ENCODE peak calls at places on chromosomes 16 and 17, in four cellular contexts. One of them, this sample, is unnamed.

GRCh38 chr16:88656291-88656980 is 5.6 kb upstream of the CYBA start:
- DNase-seq in HCT116: no peak
- DNase-seq in neural progenitor cell: no peak
- DNase-seq in transverse colon: no peak
- DNase-seq in this sample: no peak

GRCh38 chr17:67830440-67830839 is 5.1 kb downstream of the BPTF start:
- DNase-seq in neural progenitor cell: peak; percentile 48
- DNase-seq in HCT116: no peak
- DNase-seq in transverse colon: no peak
- DNase-seq in this sample: peak; percentile 74

GRCh38 chr17:66960623-66961022 is 3.9 kb upstream of the CACNG4 start:
- DNase-seq in neural progenitor cell: no peak
- DNase-seq in HCT116: no peak
- DNase-seq in transverse colon: no peak
- DNase-seq in this sample: no peak

GRCh38 chr17:8947201-8947600 is 18.3 kb downstream of the PIK3R5 start:
- DNase-seq in neural progenitor cell: no peak
- DNase-seq in HCT116: peak; percentile 1
- DNase-seq in transverse colon: no peak
- DNase-seq in this sample: no peak

GRCh38 chr17:17849147-17849820 is 12.5 kb upstream of the SREBF1 start:
- DNase-seq in HCT116: no peak
- DNase-seq in transverse colon: peak; percentile 67
- DNase-seq in neural progenitor cell: no peak
- DNase-seq in this sample: peak; percentile 72

GRCh38 chr16:3980311-3981111 is 100.0 kb upstream of the CREBBP start:
- DNase-seq in transverse colon: no peak
- DNase-seq in neural progenitor cell: no peak
- DNase-seq in HCT116: no peak
- DNase-seq in this sample: no peak

GRCh38 chr17:5635949-5636348 is 51.6 kb upstream of the NLRP1 start:
- DNase-seq in transverse colon: no peak
- DNase-seq in neural progenitor cell: no peak
- DNase-seq in HCT116: no peak
- DNase-seq in this sample: no peak

GRCh38 chr16:81654346-81654745 is 124.7 kb upstream of the PLCG2 start:
- DNase-seq in transverse colon: no peak
- DNase-seq in neural progenitor cell: no peak
- DNase-seq in HCT116: no peak
- DNase-seq in this sample: no peak

GRCh38 chr16:10391339-10391738 is 5.5 kb downstream of the ATF7IP2 start:
- DNase-seq in transverse colon: no peak
- DNase-seq in HCT116: no peak
- DNase-seq in neural progenitor cell: no peak
- DNase-seq in this sample: no peak

GRCh38 chr17:46730026-46730425 is 88.5 kb downstream of the WNT3 start:
- DNase-seq in neural progenitor cell: no peak
- DNase-seq in transverse colon: no peak
- DNase-seq in HCT116: no peak
- DNase-seq in this sample: no peak

GRCh38 chr17:36524428-36524876 is 10.2 kb downstream of the MYO19 start:
- DNase-seq in transverse colon: no peak
- DNase-seq in neural progenitor cell: no peak
- DNase-seq in HCT116: no peak
- DNase-seq in this sample: no peak

DNA sequence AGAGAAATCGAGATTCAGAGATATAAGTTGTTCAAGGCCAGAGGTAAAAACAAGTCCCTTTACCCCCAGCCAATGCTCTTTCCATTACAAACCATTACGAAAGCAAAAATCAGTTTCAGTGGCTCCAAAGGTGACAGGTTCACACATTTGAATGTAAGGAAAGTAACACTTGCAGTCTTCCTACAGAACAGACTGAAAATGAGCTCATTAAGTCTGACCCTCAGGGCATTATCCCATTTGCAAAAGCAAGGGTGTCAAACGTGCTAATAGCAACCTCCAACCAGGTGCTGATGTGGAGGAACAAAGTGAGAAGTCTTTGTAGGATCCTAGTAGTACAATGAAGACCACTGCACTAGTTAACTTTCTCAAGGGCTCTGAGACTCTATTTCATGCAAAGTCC is 65.2 kb downstream of the XPO6 start:
- DNase-seq in neural progenitor cell: no peak
- DNase-seq in transverse colon: no peak
- DNase-seq in HCT116: no peak
- DNase-seq in this sample: peak; percentile 71
- H3K27ac ChIP-seq in neural progenitor cell: no peak overlapping the region
- H3K27ac ChIP-seq in transverse colon: no peak overlapping the region
- H3K27ac ChIP-seq in HCT116: no peak overlapping the region
- H3K27ac ChIP-seq in this sample: no peak overlapping the region

GRCh38 chr16:87383522-87384161 is at the start of gene FBXO31:
- DNase-seq in transverse colon: peak; percentile 93
- DNase-seq in neural progenitor cell: peak; percentile 94
- DNase-seq in HCT116: peak; percentile 88
- DNase-seq in this sample: peak; percentile 98

GRCh38 chr16:87380875-87381274 is 2.7 kb downstream of the FBXO31 start:
- DNase-seq in transverse colon: no peak
- DNase-seq in HCT116: no peak
- DNase-seq in neural progenitor cell: no peak
- DNase-seq in this sample: no peak

GRCh38 chr16:87380403-87380802 is 3.2 kb downstream of the FBXO31 start:
- DNase-seq in transverse colon: no peak
- DNase-seq in HCT116: no peak
- DNase-seq in neural progenitor cell: no peak
- DNase-seq in this sample: no peak

GRCh38 chr16:87384162-87384999 is 805 bp upstream of the FBXO31 start:
- DNase-seq in transverse colon: peak; percentile 65
- DNase-seq in HCT116: no peak
- DNase-seq in neural progenitor cell: no peak
- DNase-seq in this sample: no peak

GRCh38 chr16:87382023-87382785 is 1.4 kb downstream of the FBXO31 start:
- DNase-seq in transverse colon: peak; percentile 35
- DNase-seq in HCT116: no peak
- DNase-seq in neural progenitor cell: no peak
- DNase-seq in this sample: no peak
- H3K4me1 ChIP-seq in transverse colon: peaks cover 38% of the 10 kb centered on the region
- H3K4me1 ChIP-seq in HCT116: peaks cover 30% of the 10 kb centered on the region
- H3K4me1 ChIP-seq in neural progenitor cell: peaks cover 6% of the 10 kb centered on the region
- H3K4me1 ChIP-seq in this sample: no peaks in the 10 kb centered on the region

GRCh38 chr17:64095144-64095882 is 34.6 kb downstream of the ERN1 start:
- DNase-seq in transverse colon: no peak
- DNase-seq in HCT116: peak; percentile 75
- DNase-seq in neural progenitor cell: no peak
- DNase-seq in this sample: no peak

GRCh38 chr17:64099543-64099942 is 30.4 kb downstream of the ERN1 start:
- DNase-seq in HCT116: no peak
- DNase-seq in transverse colon: no peak
- DNase-seq in neural progenitor cell: peak; percentile 46
- DNase-seq in this sample: peak; percentile 42

GRCh38 chr17:64096037-64096436 is 33.9 kb downstream of the ERN1 start:
- DNase-seq in transverse colon: no peak
- DNase-seq in neural progenitor cell: no peak
- DNase-seq in HCT116: no peak
- DNase-seq in this sample: no peak

GRCh38 chr17:64094412-64094811 is 35.5 kb downstream of the ERN1 start:
- DNase-seq in HCT116: no peak
- DNase-seq in neural progenitor cell: no peak
- DNase-seq in transverse colon: no peak
- DNase-seq in this sample: no peak

DNA sequence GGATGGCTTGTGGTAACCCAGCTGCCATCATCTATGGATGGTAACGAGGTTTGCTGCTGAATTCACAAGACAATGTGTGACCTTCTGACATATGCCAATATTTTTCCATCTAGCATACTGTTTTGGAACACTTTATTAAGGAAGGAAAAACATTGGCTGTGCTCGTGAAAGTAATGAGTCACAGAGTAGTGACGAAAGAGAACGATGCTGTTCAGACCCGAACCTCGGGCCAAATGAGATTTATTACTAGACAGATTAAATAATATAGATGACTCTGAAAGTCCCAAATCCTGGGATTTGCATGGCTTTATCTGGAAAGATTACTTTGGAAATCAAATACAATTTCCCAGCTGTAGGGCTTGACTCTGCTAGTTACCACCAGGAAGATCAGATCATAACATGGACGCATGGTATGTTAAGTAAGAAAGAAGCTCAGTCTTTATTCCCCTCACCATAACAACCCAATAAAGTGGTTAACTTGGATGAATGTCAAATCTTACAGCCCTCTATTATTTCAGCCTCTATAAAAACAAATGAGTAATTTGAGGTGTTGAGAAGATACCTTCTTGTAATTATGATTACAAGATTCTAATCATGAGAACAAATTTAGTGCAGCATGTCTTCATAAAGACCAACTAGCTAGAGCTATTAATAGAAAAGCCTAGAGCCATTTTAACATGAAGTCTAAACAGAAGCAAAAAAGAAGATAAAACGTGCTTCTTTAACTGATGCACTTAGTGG is 32.6 kb downstream of the ERN1 start:
- DNase-seq in transverse colon: no peak
- DNase-seq in HCT116: no peak
- DNase-seq in neural progenitor cell: no peak
- DNase-seq in this sample: no peak
- H3K27ac ChIP-seq in transverse colon: peak overlapping the region; percentile 15
- H3K27ac ChIP-seq in HCT116: no peak overlapping the region
- H3K27ac ChIP-seq in neural progenitor cell: no peak overlapping the region
- H3K27ac ChIP-seq in this sample: no peak overlapping the region

GRCh38 chr16:31130899-31131298 is 4.6 kb downstream of the PRSS8 start:
- DNase-seq in transverse colon: peak; percentile 92
- DNase-seq in neural progenitor cell: no peak
- DNase-seq in HCT116: no peak
- DNase-seq in this sample: peak; percentile 89

GRCh38 chr16:31132979-31133599 is 2.4 kb downstream of the PRSS8 start:
- DNase-seq in neural progenitor cell: no peak
- DNase-seq in transverse colon: no peak
- DNase-seq in HCT116: no peak
- DNase-seq in this sample: no peak

GRCh38 chr16:31131416-31131815 is 4.1 kb downstream of the PRSS8 start:
- DNase-seq in neural progenitor cell: no peak
- DNase-seq in transverse colon: no peak
- DNase-seq in HCT116: no peak
- DNase-seq in this sample: no peak

GRCh38 chr16:31132303-31132978 is 3.1 kb downstream of the PRSS8 start:
- DNase-seq in neural progenitor cell: no peak
- DNase-seq in transverse colon: no peak
- DNase-seq in HCT116: no peak
- DNase-seq in this sample: no peak

GRCh38 chr16:31131841-31132271 is 3.7 kb downstream of the PRSS8 start:
- DNase-seq in transverse colon: peak; percentile 84
- DNase-seq in HCT116: no peak
- DNase-seq in neural progenitor cell: no peak
- DNase-seq in this sample: no peak
- H3K4me1 ChIP-seq in transverse colon: peaks cover 29% of the 10 kb centered on the region
- H3K4me1 ChIP-seq in HCT116: peaks cover 45% of the 10 kb centered on the region
- H3K4me1 ChIP-seq in neural progenitor cell: peaks cover 16% of the 10 kb centered on the region
- H3K4me1 ChIP-seq in this sample: peaks cover 10% of the 10 kb centered on the region

GRCh38 chr17:2394775-2395191 is 6.1 kb downstream of the MNT start:
- DNase-seq in transverse colon: no peak
- DNase-seq in HCT116: no peak
- DNase-seq in neural progenitor cell: no peak
- DNase-seq in this sample: no peak

GRCh38 chr17:2397247-2398171 is 3.4 kb downstream of the MNT start:
- DNase-seq in neural progenitor cell: no peak
- DNase-seq in transverse colon: no peak
- DNase-seq in HCT116: no peak
- DNase-seq in this sample: no peak

GRCh38 chr17:2396568-2397246 is 4.2 kb downstream of the MNT start:
- DNase-seq in HCT116: peak; percentile 93
- DNase-seq in neural progenitor cell: peak; percentile 95
- DNase-seq in transverse colon: peak; percentile 93
- DNase-seq in this sample: peak; percentile 99

GRCh38 chr17:2395258-2396170 is 5.3 kb downstream of the MNT start:
- DNase-seq in HCT116: no peak
- DNase-seq in neural progenitor cell: no peak
- DNase-seq in transverse colon: no peak
- DNase-seq in this sample: peak; percentile 83

DNA sequence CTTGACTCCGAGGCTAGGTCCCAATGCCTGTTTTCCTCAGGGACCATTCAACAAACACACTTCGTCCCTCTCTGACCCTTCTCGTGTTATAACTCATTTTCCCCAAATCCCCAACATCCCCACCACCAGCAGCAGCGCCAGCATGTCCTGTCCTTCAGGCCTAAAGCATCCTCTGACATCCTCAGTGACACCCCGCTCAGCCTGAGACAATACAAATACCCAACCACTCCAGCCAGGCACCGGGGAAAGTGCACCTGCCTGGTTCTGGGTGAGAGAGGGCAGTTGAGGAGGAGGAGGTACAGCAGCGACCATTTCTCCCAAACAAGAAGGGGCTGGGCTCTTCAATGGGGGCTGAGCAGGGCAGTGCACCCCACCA is 4.7 kb downstream of the MNT start:
- DNase-seq in transverse colon: no peak
- DNase-seq in HCT116: no peak
- DNase-seq in neural progenitor cell: no peak
- DNase-seq in this sample: no peak
- H3K27ac ChIP-seq in transverse colon: peak overlapping the region; percentile 98
- H3K27ac ChIP-seq in HCT116: peak overlapping the region; percentile 97
- H3K27ac ChIP-seq in neural progenitor cell: no peak overlapping the region
- H3K27ac ChIP-seq in this sample: peak overlapping the region; percentile 90

GRCh38 chr17:63709110-63709509 is 9.2 kb upstream of the LIMD2 start:
- DNase-seq in neural progenitor cell: no peak
- DNase-seq in HCT116: no peak
- DNase-seq in transverse colon: no peak
- DNase-seq in this sample: peak; percentile 23
- H3K4me1 ChIP-seq in neural progenitor cell: no peaks in the 10 kb centered on the region
- H3K4me1 ChIP-seq in HCT116: no peaks in the 10 kb centered on the region
- H3K4me1 ChIP-seq in transverse colon: no peaks in the 10 kb centered on the region
- H3K4me1 ChIP-seq in this sample: no peaks in the 10 kb centered on the region

This sample was measured in endodermal cell.